ENCODE peak calls at places on chromosomes 4 and X, in four cellular contexts. J, U, I and R are unnamed samples.

GRCh38 chr4:8854866-8855265 is 16.8 kb downstream of the HMX1 start:
- DNase-seq in J (no peak), U (no peak), I (no peak), R (no peak)

GRCh38 chr4:185721949-185722316 is 90.1 kb downstream of the SORBS2 start:
- DNase-seq in J (no peak), U (no peak), I (no peak), R (no peak)

GRCh38 chr4:55635760-55636621 is at the start of gene NMU:
- DNase-seq in J (peak; percentile 57), U (peak; percentile 28), I (no peak), R (peak; percentile 77)

GRCh38 chr4:52098618-52099017 is 47.5 kb downstream of the SPATA18 start:
- DNase-seq in J (no peak), U (no peak), I (no peak), R (no peak)

GRCh38 chr4:115834441-115834840 is 721.0 kb upstream of the NDST4 start:
- DNase-seq in J (peak; percentile 28), U (no peak), I (no peak), R (no peak)

GRCh38 chr4:13611283-13611842 is 16.2 kb downstream of the BOD1L1 start:
- DNase-seq in J (no peak), U (no peak), I (no peak), R (no peak)

GRCh38 chrX:15207994-15208393 is 61.9 kb downstream of the ASB9 start:
- DNase-seq in J (no peak), U (no peak), I (no peak), R (no peak)

GRCh38 chr4:2858451-2859217 is 15.0 kb downstream of the ADD1 start:
- DNase-seq in J (peak; percentile 58), U (no peak), I (no peak), R (no peak)

GRCh38 chrX:125293792-125294780 is 25.6 kb upstream of the TEX13C start:
- DNase-seq in J (no peak), U (no peak), I (no peak), R (no peak)

GRCh38 chr4:165383757-165384156 is 4.9 kb downstream of the CPE start:
- DNase-seq in J (no peak), U (no peak), I (no peak), R (no peak)

GRCh38 chr4:157444014-157444413 is 223.5 kb downstream of the GRIA2 start:
- DNase-seq in J (no peak), U (no peak), I (no peak), R (no peak)

GRCh38 chr4:168587326-168588125 is 90.7 kb downstream of the PALLD start:
- DNase-seq in J (no peak), U (no peak), I (no peak), R (no peak)

GRCh38 chr4:155802573-155802972 is 43.8 kb downstream of the GUCY1B1 start:
- DNase-seq in J (no peak), U (no peak), I (no peak), R (no peak)

GRCh38 chr4:185358514-185359433 is 37.0 kb downstream of the LRP2BP start:
- DNase-seq in J (no peak), U (no peak), I (no peak), R (no peak)

GRCh38 chr4:3010998-3011397 is 47.6 kb downstream of the GRK4 start:
- DNase-seq in J (no peak), U (no peak), I (no peak), R (no peak)

GRCh38 chr4:145609494-145610427 is 9.4 kb upstream of the MMAA start:
- DNase-seq in J (peak; percentile 75), U (peak; percentile 52), I (peak; percentile 37), R (peak; percentile 25)

GRCh38 chr4:8914461-8915171 is 43.0 kb upstream of the HMX1 start:
- DNase-seq in J (peak; percentile 11), U (no peak), I (no peak), R (peak; percentile 39)

GRCh38 chr4:165299399-165300060 is 27.9 kb upstream of the MSMO1 start:
- DNase-seq in J (no peak), U (no peak), I (no peak), R (no peak)

GRCh38 chr4:4869731-4870483 is 10.4 kb downstream of the MSX1 start:
- DNase-seq in J (no peak), U (no peak), I (no peak), R (peak; percentile 84)

GRCh38 chrX:53445977-53446376 is 11.8 kb upstream of the HSD17B10 start:
- DNase-seq in J (peak; percentile 52), U (peak; percentile 41), I (no peak), R (peak; percentile 72)

GRCh38 chrX:40192196-40192595 is 94.4 kb upstream of the BCOR start:
- DNase-seq in J (no peak), U (no peak), I (no peak), R (no peak)

GRCh38 chr4:5124876-5125275 is 73.6 kb downstream of the STK32B start:
- DNase-seq in J (no peak), U (no peak), I (no peak), R (peak; percentile 30)

GRCh38 chr4:167587361-167587760 is 353.1 kb upstream of the SPOCK3 start:
- DNase-seq in J (no peak), U (no peak), I (no peak), R (no peak)

GRCh38 chr4:90833698-90834097 is 706.5 kb downstream of the CCSER1 start:
- DNase-seq in J (no peak), U (no peak), I (no peak), R (peak; percentile 52)

GRCh38 chrX:3403748-3404147 is 57.3 kb upstream of the MXRA5 start:
- DNase-seq in J (no peak), U (no peak), I (no peak), R (no peak)

GRCh38 chr4:3263053-3263958 is 14.3 kb downstream of the MSANTD1 start:
- DNase-seq in J (peak; percentile 10), U (no peak), I (no peak), R (peak; percentile 61)

GRCh38 chr4:56448301-56448700 is 12.2 kb downstream of the PAICS start:
- DNase-seq in J (no peak), U (no peak), I (no peak), R (no peak)

DNA sequence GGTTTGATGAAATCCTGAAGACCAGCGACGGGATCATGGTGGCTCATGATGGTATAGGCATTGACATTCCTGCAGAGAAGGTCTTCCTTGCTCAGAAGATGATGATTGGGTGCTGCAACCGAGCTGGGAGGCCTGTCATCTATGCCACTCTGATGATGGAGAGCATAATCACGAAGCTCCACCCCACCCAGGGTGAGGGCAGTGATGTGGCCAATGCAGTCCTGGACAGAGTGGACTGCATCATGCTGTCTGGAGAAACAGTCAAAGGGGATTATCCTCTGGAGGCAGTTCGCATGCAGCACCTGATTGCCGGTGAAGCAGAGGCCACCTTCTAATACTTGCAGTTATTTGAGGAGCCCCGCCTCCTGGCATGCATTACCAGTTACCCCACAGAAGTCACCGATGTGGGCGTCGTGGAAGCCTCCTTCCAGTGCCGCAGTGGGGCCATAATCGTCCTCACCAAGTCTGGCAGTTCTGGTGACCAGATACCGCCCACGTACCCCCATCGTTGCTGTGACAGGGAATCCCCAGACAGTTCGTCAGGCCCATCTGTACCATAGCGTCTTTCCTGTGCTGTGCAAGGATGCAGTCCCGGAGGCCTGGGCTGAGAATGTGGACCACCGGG is 140.1 kb downstream of the EDA2R start:
- DNase-seq in J (no peak), U (no peak), I (no peak), R (no peak)
- H3K36me3 ChIP-seq in J (no peaks in the 10 kb centered on the region), U (no peaks in the 10 kb centered on the region), I (no peaks in the 10 kb centered on the region), R (no peaks in the 10 kb centered on the region)

GRCh38 chrX:24983931-24984330 is 31.8 kb downstream of the ARX start:
- DNase-seq in J (no peak), U (no peak), I (no peak), R (no peak)

GRCh38 chrX:24982306-24982965 is 33.3 kb downstream of the ARX start:
- DNase-seq in J (no peak), U (no peak), I (no peak), R (no peak)

GRCh38 chrX:24979081-24979480 is 36.7 kb downstream of the ARX start:
- DNase-seq in J (no peak), U (no peak), I (no peak), R (no peak)

GRCh38 chrX:24985120-24985519 is 30.6 kb downstream of the ARX start:
- DNase-seq in J (no peak), U (no peak), I (no peak), R (no peak)

GRCh38 chrX:24981030-24981429 is 34.7 kb downstream of the ARX start:
- DNase-seq in J (no peak), U (no peak), I (no peak), R (no peak)
- H3K27me3 ChIP-seq in J (no peaks in the 10 kb centered on the region), U (no peaks in the 10 kb centered on the region), I (no peaks in the 10 kb centered on the region), R (no peaks in the 10 kb centered on the region)

DNA sequence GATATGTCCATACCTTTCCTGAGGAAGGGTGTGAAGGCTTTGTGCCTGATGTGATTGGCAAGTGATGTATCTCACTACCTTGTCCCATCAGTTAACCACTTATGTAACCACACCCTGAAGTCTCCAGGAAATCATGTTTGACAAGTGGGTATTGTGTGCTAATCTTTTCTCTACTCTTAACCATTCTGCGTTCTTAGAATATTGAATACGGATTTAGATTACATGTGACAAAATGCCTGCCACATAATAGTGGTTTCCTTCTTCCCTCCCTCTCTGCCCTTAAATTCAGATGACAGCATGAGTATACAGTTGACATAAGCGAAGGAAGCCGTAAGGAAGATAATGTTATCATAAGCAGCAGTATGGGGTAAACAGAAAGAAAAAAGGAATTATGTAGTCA is 108.4 kb downstream of the KLHL8 start:
- DNase-seq in J (no peak), U (no peak), I (no peak), R (no peak)
- H3K36me3 ChIP-seq in J (peaks cover 19% of the 10 kb centered on the region), U (peaks cover 7% of the 10 kb centered on the region), I (peaks cover 30% of the 10 kb centered on the region), R (peaks cover 19% of the 10 kb centered on the region)

DNA sequence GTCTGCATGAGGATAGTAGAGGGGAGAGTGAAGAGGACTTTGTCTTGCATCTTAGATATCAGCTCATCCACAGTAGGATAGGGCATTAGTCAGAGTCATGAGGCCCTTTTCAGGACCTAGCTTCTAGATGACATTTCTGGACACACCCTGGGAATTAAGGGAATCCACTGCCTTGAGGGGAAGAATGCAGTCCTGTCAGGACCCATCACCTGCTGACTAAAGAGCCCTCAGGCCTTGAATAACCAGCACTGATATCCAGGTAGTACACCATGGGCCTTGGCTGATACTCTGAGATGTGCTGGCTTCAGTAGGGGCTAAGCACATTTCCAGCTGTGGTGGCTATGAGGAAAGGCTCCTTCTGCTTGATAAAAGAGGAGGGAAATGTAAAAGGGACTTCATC is 134.4 kb downstream of the EDA2R start:
- DNase-seq in J (no peak), U (no peak), I (no peak), R (no peak)
- H3K27me3 ChIP-seq in J (no peaks in the 10 kb centered on the region), U (no peaks in the 10 kb centered on the region), I (no peaks in the 10 kb centered on the region), R (no peaks in the 10 kb centered on the region)

GRCh38 chr4:109999513-109999912 is 86.8 kb downstream of the EGF start:
- DNase-seq in J (no peak), U (no peak), I (no peak), R (no peak)

GRCh38 chr4:110003401-110004187 is 90.9 kb downstream of the EGF start:
- DNase-seq in J (no peak), U (no peak), I (no peak), R (no peak)

GRCh38 chr4:109994415-109994827 is 81.7 kb downstream of the EGF start:
- DNase-seq in J (no peak), U (no peak), I (no peak), R (no peak)

GRCh38 chr4:109996531-109996930 is 83.8 kb downstream of the EGF start:
- DNase-seq in J (no peak), U (no peak), I (no peak), R (no peak)

GRCh38 chr4:109998867-109999303 is 86.2 kb downstream of the EGF start:
- DNase-seq in J (peak; percentile 38), U (no peak), I (no peak), R (peak; percentile 40)
- H3K36me3 ChIP-seq in J (no peaks in the 10 kb centered on the region), U (no peaks in the 10 kb centered on the region), I (no peaks in the 10 kb centered on the region), R (no peaks in the 10 kb centered on the region)